ENCODE peak calls at places on chromosomes 6 and 20, in eight cellular contexts. U is SK-N-SH, F is stomach, K is fibroblast of villous mesenchyme, A is IMR-90, G is nephron progenitor cell, L is brain microvascular endothelial cell, W is GM10248. Q is an unnamed sample.

GRCh38 chr6:45679631-45680030 is 301.9 kb upstream of the SUPT3H start:
- DNase-seq in U (no peak), F (no peak), K (no peak), A (no peak), G (no peak), L (no peak), W (no peak), Q (no peak)

GRCh38 chr20:53608456-53609413 is 15.1 kb upstream of the ZNF217 start:
- DNase-seq in U (no peak), F (peak), K (peak), A (no peak), G (no peak), L (no peak), W (no peak), Q (no peak)

GRCh38 chr6:34308483-34308882 is 59.7 kb upstream of the SMIM29 start:
- DNase-seq in U (no peak), F (no peak), K (no peak), A (no peak), G (no peak), L (no peak), W (no peak), Q (no peak)

GRCh38 chr6:60991427-60992028 is 1294.5 kb downstream of the KHDRBS2 start:
- DNase-seq in U (no peak), F (no peak), K (no peak), A (no peak), G (no peak), L (no peak), W (no peak), Q (no peak)

GRCh38 chr20:17684077-17684888 is 2.2 kb upstream of the RRBP1 start:
- DNase-seq in U (no peak), F (no peak), K (no peak), A (no peak), G (no peak), L (no peak), W (no peak), Q (no peak)

GRCh38 chr20:62498874-62499273 is 23.1 kb upstream of the GATA5 start:
- DNase-seq in U (no peak), F (no peak), K (no peak), A (no peak), G (no peak), L (no peak), W (no peak), Q (no peak)

GRCh38 chr6:150925655-150925928 is 60.1 kb downstream of the MTHFD1L start:
- DNase-seq in U (no peak), F (no peak), K (no peak), A (no peak), G (no peak), L (no peak), W (no peak), Q (no peak)

GRCh38 chr6:113837170-113837569 is 20.0 kb upstream of the MARCKS start:
- DNase-seq in U (no peak), F (no peak), K (no peak), A (no peak), G (no peak), L (no peak), W (no peak), Q (no peak)

GRCh38 chr6:137216875-137217553 is 2.2 kb downstream of the IFNGR1 start:
- DNase-seq in U (no peak), F (peak), K (no peak), A (no peak), G (no peak), L (no peak), W (no peak), Q (no peak)

GRCh38 chr6:148367418-148368024 is 24.9 kb downstream of the SASH1 start:
- DNase-seq in U (no peak), F (no peak), K (peak), A (peak), G (no peak), L (peak), W (no peak), Q (no peak)

GRCh38 chr20:48769111-48769879 is 58.5 kb downstream of the PREX1 start:
- DNase-seq in U (no peak), F (peak), K (peak), A (no peak), G (no peak), L (no peak), W (peak), Q (no peak)

GRCh38 chr6:105432797-105433196 is 29.9 kb upstream of the PREP start:
- DNase-seq in U (no peak), F (no peak), K (peak), A (peak), G (no peak), L (peak), W (no peak), Q (no peak)

GRCh38 chr6:38603492-38603891 is 36.2 kb downstream of the BTBD9 start:
- DNase-seq in U (no peak), F (no peak), K (no peak), A (no peak), G (no peak), L (no peak), W (no peak), Q (no peak)

GRCh38 chr6:158825951-158826306 is 6.8 kb upstream of the EZR start:
- DNase-seq in U (peak), F (no peak), K (peak), A (peak), G (no peak), L (peak), W (no peak), Q (no peak)

GRCh38 chr6:71468841-71469750 is 180.5 kb downstream of the OGFRL1 start:
- DNase-seq in U (no peak), F (no peak), K (peak), A (peak), G (no peak), L (peak), W (no peak), Q (no peak)

GRCh38 chr6:26185802-26186201 is 98.6 kb downstream of the HFE start:
- DNase-seq in U (no peak), F (no peak), K (no peak), A (no peak), G (no peak), L (no peak), W (no peak), Q (no peak)

GRCh38 chr6:82353848-82354247 is 9.8 kb upstream of the TPBG start:
- DNase-seq in U (no peak), F (no peak), K (no peak), A (peak), G (no peak), L (no peak), W (no peak), Q (no peak)

GRCh38 chr6:81553246-81553645 is 199.2 kb downstream of the TENT5A start:
- DNase-seq in U (no peak), F (no peak), K (peak), A (peak), G (no peak), L (peak), W (no peak), Q (no peak)

GRCh38 chr20:56552911-56553629 is 20.0 kb downstream of the FAM209B start:
- DNase-seq in U (no peak), F (no peak), K (no peak), A (no peak), G (no peak), L (no peak), W (no peak), Q (no peak)

GRCh38 chr6:142810952-142811514 is 133.9 kb downstream of the HIVEP2 start:
- DNase-seq in U (no peak), F (no peak), K (peak), A (peak), G (no peak), L (no peak), W (no peak), Q (no peak)

GRCh38 chr6:10163159-10163962 is 251.5 kb downstream of the TFAP2A start:
- DNase-seq in U (no peak), F (no peak), K (no peak), A (no peak), G (no peak), L (no peak), W (no peak), Q (no peak)

GRCh38 chr20:13492001-13492480 is 146.7 kb downstream of the TASP1 start:
- DNase-seq in U (no peak), F (no peak), K (peak), A (peak), G (peak), L (peak), W (no peak), Q (no peak)

GRCh38 chr6:106117579-106117978 is 31.4 kb downstream of the PRDM1 start:
- DNase-seq in U (no peak), F (no peak), K (no peak), A (no peak), G (no peak), L (no peak), W (peak), Q (no peak)

GRCh38 chr6:139161169-139161568 is 26.3 kb downstream of the HECA start:
- DNase-seq in U (no peak), F (no peak), K (peak), A (peak), G (no peak), L (no peak), W (no peak), Q (no peak)

GRCh38 chr20:36199293-36200257 is 36.7 kb upstream of the AAR2 start:
- DNase-seq in U (peak), F (peak), K (peak), A (peak), G (peak), L (peak), W (peak), Q (peak)

GRCh38 chr20:23231561-23232218 is 118.9 kb upstream of the NXT1 start:
- DNase-seq in U (no peak), F (no peak), K (peak), A (peak), G (no peak), L (no peak), W (no peak), Q (no peak)

GRCh38 chr20:7710440-7710839 is 229.8 kb downstream of the HAO1 start:
- DNase-seq in U (no peak), F (no peak), K (no peak), A (no peak), G (no peak), L (no peak), W (no peak), Q (no peak)

GRCh38 chr20:24911461-24911860 is 37.6 kb upstream of the CST7 start:
- DNase-seq in U (no peak), F (no peak), K (no peak), A (no peak), G (no peak), L (no peak), W (no peak), Q (no peak)

GRCh38 chr6:146433881-146434741 is 109.5 kb upstream of the RAB32 start:
- DNase-seq in U (peak), F (no peak), K (no peak), A (no peak), G (peak), L (no peak), W (no peak), Q (no peak)

GRCh38 chr6:141906569-141907080 is 226.1 kb upstream of the GJE1 start:
- DNase-seq in U (no peak), F (no peak), K (no peak), A (no peak), G (no peak), L (no peak), W (no peak), Q (no peak)

GRCh38 chr20:50804453-50805348 is 9.8 kb downstream of the BCAS4 start:
- DNase-seq in U (no peak), F (no peak), K (no peak), A (no peak), G (no peak), L (no peak), W (peak), Q (no peak)

GRCh38 chr6:151482290-151482689 is 11.5 kb upstream of the CCDC170 start:
- DNase-seq in U (no peak), F (no peak), K (peak), A (peak), G (no peak), L (no peak), W (peak), Q (no peak)

GRCh38 chr6:130973521-130974277 is 89.3 kb downstream of the EPB41L2 start:
- DNase-seq in U (no peak), F (no peak), K (peak), A (no peak), G (no peak), L (no peak), W (no peak), Q (no peak)

GRCh38 chr6:56868687-56869086 is 86.2 kb upstream of the BEND6 start:
- DNase-seq in U (peak), F (no peak), K (peak), A (peak), G (no peak), L (peak), W (no peak), Q (no peak)

GRCh38 chr20:47502801-47503239 is 1.1 kb downstream of the NCOA3 start:
- DNase-seq in U (peak), F (no peak), K (peak), A (peak), G (no peak), L (peak), W (peak), Q (no peak)

DNA sequence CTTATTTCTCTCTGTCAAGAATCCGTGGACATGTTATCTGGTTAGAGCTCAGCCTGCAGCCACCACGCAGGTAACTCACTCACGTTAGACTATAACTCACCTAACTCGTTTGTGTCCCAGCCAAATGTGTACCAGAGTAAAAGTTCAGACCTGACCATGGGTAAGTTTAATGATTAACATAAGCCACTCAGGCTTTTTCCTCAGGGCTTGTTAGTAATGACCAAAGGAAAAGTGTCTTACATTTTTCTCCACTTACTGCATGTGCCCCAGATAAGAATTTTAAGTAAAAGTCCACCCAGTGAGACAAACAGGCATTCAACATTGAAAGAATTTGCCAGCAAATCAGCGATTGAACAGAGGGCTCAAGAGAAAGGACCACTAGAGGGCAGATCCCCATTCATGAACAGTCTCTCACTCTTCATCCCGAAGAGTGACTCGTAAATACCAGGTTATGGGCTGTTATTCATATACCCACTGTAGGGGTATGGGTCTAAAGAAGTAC is at the start of gene PKHD1:
- DNase-seq in U (peak), F (peak), K (peak), A (peak), G (no peak), L (no peak), W (peak), Q (no peak)
- TF ChIP-seq CTCF in U (peak), F (peak), K (peak), A (peak), G (peak), L (peak), W (peak), Q (no peak)

GRCh38 chr6:119157495-119157827 is 79.0 kb upstream of the FAM184A start:
- DNase-seq in U (no peak), F (no peak), K (peak), A (no peak), G (no peak), L (no peak), W (no peak), Q (no peak)
- TF ChIP-seq CTCF in U (no peak), F (no peak), K (no peak), A (no peak), G (no peak), L (no peak), W (no peak), Q (no peak)

GRCh38 chr6:157238346-157238745 is 85.0 kb downstream of the TMEM242 start:
- DNase-seq in U (no peak), F (no peak), K (no peak), A (no peak), G (no peak), L (no peak), W (no peak), Q (no peak)

GRCh38 chr6:157233156-157233555 is 90.2 kb downstream of the TMEM242 start:
- DNase-seq in U (no peak), F (no peak), K (no peak), A (no peak), G (no peak), L (no peak), W (no peak), Q (no peak)

GRCh38 chr6:157236040-157236725 is 87.1 kb downstream of the TMEM242 start:
- DNase-seq in U (no peak), F (no peak), K (no peak), A (no peak), G (peak), L (no peak), W (no peak), Q (peak)

GRCh38 chr6:157233686-157234085 is 89.6 kb downstream of the TMEM242 start:
- DNase-seq in U (no peak), F (no peak), K (no peak), A (no peak), G (no peak), L (no peak), W (no peak), Q (no peak)

GRCh38 chr6:157235600-157236039 is 87.7 kb downstream of the TMEM242 start:
- DNase-seq in U (no peak), F (peak), K (peak), A (peak), G (peak), L (peak), W (peak), Q (peak)
- TF ChIP-seq CTCF in U (no peak), F (peak), K (peak), A (peak), G (peak), L (peak), W (peak), Q (no peak)

GRCh38 chr20:37543828-37544227 is 16.2 kb upstream of the BLCAP start:
- DNase-seq in U (peak), F (no peak), K (peak), A (peak), G (no peak), L (peak), W (no peak), Q (no peak)
- TF ChIP-seq CTCF in U (peak), F (peak), K (peak), A (peak), G (peak), L (peak), W (no peak), Q (no peak)

DNA sequence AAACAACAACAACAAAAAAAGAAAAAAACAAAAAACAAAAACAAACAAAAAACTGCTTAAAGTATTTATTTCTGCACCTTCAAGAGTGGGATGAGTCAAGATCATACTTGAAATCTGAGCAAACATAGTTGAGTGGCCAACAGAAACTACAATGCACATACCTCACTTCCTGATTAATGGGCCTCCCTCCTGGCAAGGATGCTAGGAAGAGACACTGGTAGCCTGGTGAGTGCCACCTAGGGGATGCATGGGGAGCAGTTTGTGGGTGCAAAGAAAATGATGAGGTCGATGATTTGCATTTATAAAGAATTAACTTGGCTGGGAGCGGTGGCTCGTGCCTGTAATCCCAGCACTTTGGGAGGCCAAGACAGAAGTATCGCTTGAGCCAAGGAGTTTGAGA is 808.1 kb downstream of the MAFB start:
- DNase-seq in U (peak), F (no peak), K (no peak), A (no peak), G (no peak), L (no peak), W (no peak), Q (no peak)
- TF ChIP-seq CTCF in U (peak), F (no peak), K (peak), A (no peak), G (no peak), L (peak), W (no peak), Q (no peak)

GRCh38 chr6:47781732-47782131 is at the start of gene OPN5:
- DNase-seq in U (no peak), F (no peak), K (no peak), A (no peak), G (no peak), L (no peak), W (no peak), Q (no peak)
- TF ChIP-seq CTCF in U (no peak), F (no peak), K (no peak), A (no peak), G (no peak), L (no peak), W (no peak), Q (no peak)

DNA sequence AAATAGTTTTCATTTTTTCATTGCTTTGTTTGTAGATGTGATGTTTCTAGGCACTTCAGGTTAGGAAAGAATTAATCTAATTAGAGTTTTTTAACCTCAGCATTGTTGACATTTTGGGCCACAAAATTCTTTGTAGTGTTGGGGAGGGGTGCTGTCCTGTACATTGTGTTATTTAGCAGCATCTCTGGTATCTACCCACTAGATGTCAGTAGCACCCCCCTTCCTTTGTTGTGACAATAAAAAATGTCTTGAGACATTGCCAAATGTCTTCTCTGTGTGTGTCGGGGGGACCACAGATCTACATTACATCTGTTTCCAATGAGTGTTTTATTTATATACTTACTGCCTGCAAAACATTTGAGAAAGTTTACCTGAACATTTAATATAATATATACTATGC is 45.6 kb downstream of the EYA4 start:
- DNase-seq in U (no peak), F (no peak), K (peak), A (peak), G (no peak), L (peak), W (no peak), Q (no peak)
- TF ChIP-seq CTCF in U (peak), F (no peak), K (peak), A (peak), G (peak), L (peak), W (no peak), Q (no peak)

GRCh38 chr20:35002426-35003210 is 47.0 kb downstream of the MYH7B start:
- DNase-seq in U (no peak), F (no peak), K (no peak), A (no peak), G (no peak), L (no peak), W (no peak), Q (no peak)

GRCh38 chr20:35000311-35000921 is 44.7 kb downstream of the MYH7B start:
- DNase-seq in U (no peak), F (no peak), K (no peak), A (no peak), G (no peak), L (no peak), W (no peak), Q (no peak)

GRCh38 chr20:35003211-35004031 is 47.8 kb downstream of the MYH7B start:
- DNase-seq in U (no peak), F (no peak), K (no peak), A (no peak), G (no peak), L (no peak), W (no peak), Q (no peak)

GRCh38 chr20:35000922-35001595 is 45.4 kb downstream of the MYH7B start:
- DNase-seq in U (no peak), F (no peak), K (no peak), A (no peak), G (no peak), L (no peak), W (no peak), Q (no peak)

GRCh38 chr20:35001596-35002362 is 46.1 kb downstream of the MYH7B start:
- DNase-seq in U (peak), F (no peak), K (no peak), A (no peak), G (no peak), L (no peak), W (no peak), Q (no peak)
- TF ChIP-seq CTCF in U (peak), F (no peak), K (peak), A (peak), G (peak), L (peak), W (peak), Q (no peak)

Q was measured in activated B cell treated with CpG ODN at 0.5 μM for 24 hours.